ENCODE peak calls at places on chromosome 2, in four cellular contexts. One of them, this sample, is unnamed.

GRCh38 chr2:72144746-72145657 is 2.7 kb downstream of the CYP26B1 start:
- ATAC-seq in psoas muscle: peak; percentile 68
- ATAC-seq in heart right ventricle: peak; percentile 65
- ATAC-seq in heart left ventricle: peak; percentile 57
- ATAC-seq in this sample: no peak

GRCh38 chr2:172965433-172965832 is 110.2 kb upstream of the MAP3K20 start:
- ATAC-seq in psoas muscle: no peak
- ATAC-seq in heart right ventricle: no peak
- ATAC-seq in heart left ventricle: no peak
- ATAC-seq in this sample: no peak

GRCh38 chr2:60312618-60313017 is 240.8 kb downstream of the BCL11A start:
- ATAC-seq in psoas muscle: no peak
- ATAC-seq in heart right ventricle: no peak
- ATAC-seq in heart left ventricle: no peak
- ATAC-seq in this sample: no peak

GRCh38 chr2:237627463-237628321 is at the start of gene LRRFIP1:
- ATAC-seq in psoas muscle: peak; percentile 61
- ATAC-seq in heart right ventricle: peak; percentile 75
- ATAC-seq in heart left ventricle: peak; percentile 79
- ATAC-seq in this sample: peak; percentile 82

GRCh38 chr2:96866986-96867755 is 2.7 kb downstream of the SEMA4C start:
- ATAC-seq in psoas muscle: no peak
- ATAC-seq in heart right ventricle: no peak
- ATAC-seq in heart left ventricle: no peak
- ATAC-seq in this sample: no peak

GRCh38 chr2:110134025-110134424 is 18.4 kb upstream of the MALL start:
- ATAC-seq in psoas muscle: no peak
- ATAC-seq in heart right ventricle: no peak
- ATAC-seq in heart left ventricle: no peak
- ATAC-seq in this sample: no peak

GRCh38 chr2:222423632-222424280 is 587 bp upstream of the SGPP2 start:
- ATAC-seq in psoas muscle: no peak
- ATAC-seq in heart right ventricle: peak; percentile 35
- ATAC-seq in heart left ventricle: peak; percentile 18
- ATAC-seq in this sample: no peak

GRCh38 chr2:240443891-240444301 is 8.4 kb downstream of the GPC1 start:
- ATAC-seq in psoas muscle: peak; percentile 81
- ATAC-seq in heart right ventricle: peak; percentile 14
- ATAC-seq in heart left ventricle: peak; percentile 19
- ATAC-seq in this sample: no peak

GRCh38 chr2:235935071-235935470 is 233.1 kb downstream of the GBX2 start:
- ATAC-seq in psoas muscle: no peak
- ATAC-seq in heart right ventricle: no peak
- ATAC-seq in heart left ventricle: no peak
- ATAC-seq in this sample: no peak

GRCh38 chr2:235937092-235937491 is 231.1 kb downstream of the GBX2 start:
- ATAC-seq in psoas muscle: no peak
- ATAC-seq in heart right ventricle: no peak
- ATAC-seq in heart left ventricle: no peak
- ATAC-seq in this sample: no peak

GRCh38 chr2:235937526-235937925 is 230.7 kb downstream of the GBX2 start:
- ATAC-seq in psoas muscle: no peak
- ATAC-seq in heart right ventricle: no peak
- ATAC-seq in heart left ventricle: no peak
- ATAC-seq in this sample: no peak

GRCh38 chr2:235935773-235936172 is 232.4 kb downstream of the GBX2 start:
- ATAC-seq in psoas muscle: no peak
- ATAC-seq in heart right ventricle: no peak
- ATAC-seq in heart left ventricle: no peak
- ATAC-seq in this sample: no peak

DNA sequence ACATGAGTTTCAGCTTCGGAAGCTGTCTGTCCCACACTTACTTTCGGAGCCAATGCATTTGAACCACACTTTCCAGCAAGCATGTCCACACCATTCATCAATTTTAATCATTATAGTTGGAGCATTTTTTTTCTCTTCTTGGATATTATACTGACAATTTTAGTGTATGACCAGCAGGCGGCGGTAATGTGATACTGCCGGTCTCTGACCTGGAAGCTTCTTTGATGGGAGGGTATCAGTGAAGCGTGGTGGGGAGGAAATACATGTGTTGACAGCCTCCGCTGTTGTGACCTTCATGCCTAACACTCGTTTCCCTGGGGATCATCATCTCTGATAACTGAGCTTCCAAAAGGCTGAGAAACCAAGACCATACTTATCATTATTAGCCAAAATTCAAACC is 231.7 kb downstream of the GBX2 start:
- ATAC-seq in psoas muscle: no peak
- ATAC-seq in heart right ventricle: no peak
- ATAC-seq in heart left ventricle: no peak
- ATAC-seq in this sample: no peak
- TF ChIP-seq CTCF in psoas muscle: peak; percentile 10
- TF ChIP-seq CTCF in heart right ventricle: peak; percentile 21
- TF ChIP-seq CTCF in heart left ventricle: no peak
- TF ChIP-seq CTCF in this sample: no peak

DNA sequence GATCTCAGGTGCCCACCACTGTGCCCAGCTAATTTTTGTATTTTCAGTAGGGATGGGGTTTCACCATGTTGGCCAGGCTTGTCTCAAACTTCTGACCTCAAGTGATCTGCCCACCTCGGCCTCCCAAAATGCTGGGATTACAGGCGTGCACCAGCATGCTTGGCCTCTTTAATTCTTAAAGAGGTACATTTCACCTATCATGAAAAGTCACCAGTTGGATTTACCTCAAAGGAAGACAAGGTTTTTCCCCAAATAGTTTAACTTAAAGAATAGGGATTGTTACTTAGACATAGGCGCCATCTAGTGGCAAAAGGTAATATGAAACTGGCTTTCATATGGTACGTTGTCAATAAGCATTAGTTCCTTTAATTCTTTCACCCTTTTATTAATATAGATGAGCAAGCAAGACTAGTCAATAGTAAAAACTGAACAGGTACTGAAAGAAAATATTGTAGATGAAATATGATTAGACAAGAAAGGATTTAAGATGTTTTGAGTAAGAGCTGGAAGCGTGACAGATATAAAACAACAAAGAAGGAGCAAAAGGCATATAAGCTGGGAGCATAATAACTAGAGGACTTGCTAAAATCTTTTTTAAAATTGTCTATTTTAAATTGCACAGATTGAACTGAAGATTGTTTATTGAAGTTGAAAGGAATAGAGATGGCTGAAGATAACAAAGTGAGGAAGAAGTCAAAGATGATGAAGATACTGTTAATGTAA is 35.0 kb upstream of the PSMD14 start:
- ATAC-seq in psoas muscle: peak; percentile 46
- ATAC-seq in heart right ventricle: no peak
- ATAC-seq in heart left ventricle: no peak
- ATAC-seq in this sample: no peak
- TF ChIP-seq CTCF in psoas muscle: peak; percentile 81
- TF ChIP-seq CTCF in heart right ventricle: peak; percentile 86
- TF ChIP-seq CTCF in heart left ventricle: peak; percentile 78
- TF ChIP-seq CTCF in this sample: peak; percentile 48

DNA sequence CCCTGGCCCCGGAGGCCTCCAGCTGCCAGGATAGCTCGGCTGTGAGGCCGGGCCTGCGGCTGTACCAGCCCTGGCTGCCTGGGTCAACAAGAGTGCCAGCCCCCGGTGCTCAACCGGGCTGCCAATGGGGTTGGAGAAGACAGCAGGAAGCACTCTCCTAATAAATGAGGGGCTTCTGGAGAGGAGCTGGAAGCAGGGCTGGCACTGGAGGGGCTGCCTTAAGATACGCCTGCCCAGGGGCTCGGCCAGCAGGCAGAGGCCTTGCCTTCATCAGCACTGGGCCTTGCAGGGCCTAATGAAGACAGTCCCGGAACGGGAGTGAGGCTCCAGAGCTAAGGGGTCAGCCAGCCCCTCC is 73.6 kb downstream of the TEX51 start:
- ATAC-seq in psoas muscle: peak; percentile 1
- ATAC-seq in heart right ventricle: no peak
- ATAC-seq in heart left ventricle: no peak
- ATAC-seq in this sample: no peak
- TF ChIP-seq CTCF in psoas muscle: no peak
- TF ChIP-seq CTCF in heart right ventricle: peak; percentile 7
- TF ChIP-seq CTCF in heart left ventricle: peak; percentile 7
- TF ChIP-seq CTCF in this sample: no peak

GRCh38 chr2:138157372-138157771 is 193.1 kb downstream of the HNMT start:
- ATAC-seq in psoas muscle: no peak
- ATAC-seq in heart right ventricle: no peak
- ATAC-seq in heart left ventricle: no peak
- ATAC-seq in this sample: no peak
- TF ChIP-seq CTCF in psoas muscle: no peak
- TF ChIP-seq CTCF in heart right ventricle: no peak
- TF ChIP-seq CTCF in heart left ventricle: no peak
- TF ChIP-seq CTCF in this sample: no peak